ENCODE peak calls at places on chromosomes 6 and 20, in five cellular contexts. U is right lobe of liver, P is adrenal gland, M is heart right ventricle, J is lung. K is an unnamed sample.

GRCh38 chr6:29553268-29554057 is 6.1 kb downstream of the UBD start:
- DNase-seq in U (no peak), P (peak), M (peak), J (peak), K (peak)

GRCh38 chr6:149901444-149902140 is 3.7 kb upstream of the RAET1E start:
- DNase-seq in U (no peak), P (no peak), M (no peak), J (no peak), K (no peak)

GRCh38 chr20:59150821-59151251 is 12.8 kb upstream of the ZNF831 start:
- DNase-seq in U (no peak), P (no peak), M (no peak), J (no peak), K (no peak)

GRCh38 chr20:1301031-1301529 is 27.9 kb downstream of the SDCBP2 start:
- DNase-seq in U (no peak), P (no peak), M (no peak), J (no peak), K (peak)

GRCh38 chr6:170200458-170200891 is 90.4 kb downstream of the DLL1 start:
- DNase-seq in U (no peak), P (peak), M (no peak), J (peak), K (no peak)

GRCh38 chr6:30880563-30881252 is 3.6 kb upstream of the DDR1 start:
- DNase-seq in U (no peak), P (no peak), M (no peak), J (no peak), K (no peak)

GRCh38 chr6:25889877-25890853 is 16.1 kb upstream of the SLC17A3 start:
- DNase-seq in U (no peak), P (peak), M (peak), J (no peak), K (peak)

GRCh38 chr6:33124525-33124901 is 48.7 kb downstream of the HLA-DPB1 start:
- DNase-seq in U (no peak), P (no peak), M (no peak), J (no peak), K (no peak)

GRCh38 chr6:17103715-17104114 is 1.9 kb downstream of the STMND1 start:
- DNase-seq in U (no peak), P (no peak), M (no peak), J (no peak), K (no peak)

GRCh38 chr6:85455627-85456026 is 5.7 kb downstream of the NT5E start:
- DNase-seq in U (no peak), P (no peak), M (no peak), J (no peak), K (no peak)

GRCh38 chr6:20706293-20707165 is 172.3 kb downstream of the CDKAL1 start:
- DNase-seq in U (no peak), P (no peak), M (no peak), J (no peak), K (no peak)

GRCh38 chr6:39430968-39431523 is 108.5 kb upstream of the KCNK16 start:
- DNase-seq in U (peak), P (no peak), M (peak), J (peak), K (peak)

GRCh38 chr6:15309611-15310283 is 63.9 kb downstream of the JARID2 start:
- DNase-seq in U (no peak), P (no peak), M (no peak), J (no peak), K (no peak)

GRCh38 chr6:105276374-105276773 is 96.6 kb upstream of the POPDC3 start:
- DNase-seq in U (no peak), P (no peak), M (no peak), J (no peak), K (no peak)

GRCh38 chr6:105273589-105273988 is 93.8 kb upstream of the POPDC3 start:
- DNase-seq in U (no peak), P (no peak), M (no peak), J (no peak), K (no peak)

GRCh38 chr6:105272783-105273182 is 93.0 kb upstream of the POPDC3 start:
- DNase-seq in U (no peak), P (peak), M (peak), J (no peak), K (peak)

GRCh38 chr6:105275542-105275941 is 95.7 kb upstream of the POPDC3 start:
- DNase-seq in U (no peak), P (no peak), M (no peak), J (no peak), K (no peak)

GRCh38 chr6:105274678-105275077 is 94.9 kb upstream of the POPDC3 start:
- DNase-seq in U (no peak), P (no peak), M (no peak), J (no peak), K (no peak)
- H3K4me3 ChIP-seq in U (no peak), P (no peak), M (no peak), J (no peak), K (no peak)

GRCh38 chr6:110296151-110297028 is 61.8 kb downstream of the METTL24 start:
- DNase-seq in U (no peak), P (no peak), M (no peak), J (no peak), K (no peak)
- H3K4me3 ChIP-seq in U (no peak), P (no peak), M (no peak), J (no peak), K (peak)

DNA sequence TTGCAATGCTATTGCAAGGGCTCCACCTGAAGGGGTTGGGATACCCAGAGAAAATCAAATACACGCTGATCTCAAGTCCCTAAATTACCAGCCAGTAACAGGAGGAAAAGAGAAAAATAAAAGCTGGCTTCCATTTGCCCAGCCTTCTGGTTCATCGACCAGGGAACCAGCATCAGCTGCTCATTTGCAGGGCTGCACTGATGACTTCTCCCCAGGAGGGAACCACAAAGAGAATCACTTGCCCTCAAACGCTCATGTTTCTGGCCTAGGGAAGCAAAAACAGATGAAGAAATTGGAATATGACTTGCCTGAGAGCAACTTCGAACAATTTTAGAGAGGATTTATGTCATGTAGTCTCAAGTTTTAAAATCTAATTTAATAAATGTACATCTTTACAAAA is 119.7 kb downstream of the SH3BGRL2 start:
- DNase-seq in U (no peak), P (no peak), M (no peak), J (no peak), K (no peak)
- H3K4me3 ChIP-seq in U (no peak), P (no peak), M (no peak), J (no peak), K (no peak)

GRCh38 chr20:50727792-50728485 is 3.4 kb upstream of the PARD6B start:
- DNase-seq in U (no peak), P (no peak), M (no peak), J (no peak), K (no peak)

GRCh38 chr20:50729925-50730764 is 1.2 kb upstream of the PARD6B start:
- DNase-seq in U (no peak), P (peak), M (no peak), J (no peak), K (peak)

GRCh38 chr20:50726955-50727791 is 4.2 kb upstream of the PARD6B start:
- DNase-seq in U (no peak), P (no peak), M (no peak), J (no peak), K (peak)

GRCh38 chr20:50728981-50729874 is 2.2 kb upstream of the PARD6B start:
- DNase-seq in U (no peak), P (peak), M (no peak), J (peak), K (no peak)

DNA sequence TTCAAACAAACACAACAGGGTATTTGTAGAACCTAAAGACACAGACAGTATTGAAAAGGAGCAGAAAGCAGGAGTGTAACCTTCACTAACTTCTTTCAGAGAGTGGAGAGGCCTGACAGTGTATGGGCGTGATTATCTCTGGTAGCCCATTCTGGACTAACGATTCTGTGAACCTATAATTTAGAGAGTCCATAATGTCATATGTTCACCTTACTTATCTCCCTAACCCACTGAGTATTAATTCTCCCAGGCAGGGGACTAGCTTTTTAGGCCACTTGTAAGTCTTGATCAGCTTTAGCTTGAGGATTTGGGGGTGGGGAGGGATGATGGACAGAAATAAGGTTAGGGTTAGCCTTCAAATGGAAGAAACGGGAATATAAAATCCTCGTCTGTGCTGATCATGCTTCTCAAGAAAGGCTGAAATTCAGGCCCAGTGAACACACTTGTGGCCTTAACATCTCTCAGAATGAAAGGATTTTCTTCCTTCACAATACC is 2.8 kb upstream of the PARD6B start:
- DNase-seq in U (no peak), P (peak), M (no peak), J (no peak), K (no peak)
- H3K4me3 ChIP-seq in U (no peak), P (no peak), M (no peak), J (no peak), K (no peak)

GRCh38 chr6:43911354-43911624 is 141.3 kb downstream of the VEGFA start:
- DNase-seq in U (no peak), P (no peak), M (no peak), J (no peak), K (no peak)

GRCh38 chr6:43909474-43910148 is 139.6 kb downstream of the VEGFA start:
- DNase-seq in U (peak), P (no peak), M (peak), J (no peak), K (no peak)

GRCh38 chr6:43911625-43912577 is 141.9 kb downstream of the VEGFA start:
- DNase-seq in U (peak), P (no peak), M (no peak), J (no peak), K (peak)

GRCh38 chr6:43910149-43910637 is 140.2 kb downstream of the VEGFA start:
- DNase-seq in U (no peak), P (no peak), M (no peak), J (no peak), K (no peak)

DNA sequence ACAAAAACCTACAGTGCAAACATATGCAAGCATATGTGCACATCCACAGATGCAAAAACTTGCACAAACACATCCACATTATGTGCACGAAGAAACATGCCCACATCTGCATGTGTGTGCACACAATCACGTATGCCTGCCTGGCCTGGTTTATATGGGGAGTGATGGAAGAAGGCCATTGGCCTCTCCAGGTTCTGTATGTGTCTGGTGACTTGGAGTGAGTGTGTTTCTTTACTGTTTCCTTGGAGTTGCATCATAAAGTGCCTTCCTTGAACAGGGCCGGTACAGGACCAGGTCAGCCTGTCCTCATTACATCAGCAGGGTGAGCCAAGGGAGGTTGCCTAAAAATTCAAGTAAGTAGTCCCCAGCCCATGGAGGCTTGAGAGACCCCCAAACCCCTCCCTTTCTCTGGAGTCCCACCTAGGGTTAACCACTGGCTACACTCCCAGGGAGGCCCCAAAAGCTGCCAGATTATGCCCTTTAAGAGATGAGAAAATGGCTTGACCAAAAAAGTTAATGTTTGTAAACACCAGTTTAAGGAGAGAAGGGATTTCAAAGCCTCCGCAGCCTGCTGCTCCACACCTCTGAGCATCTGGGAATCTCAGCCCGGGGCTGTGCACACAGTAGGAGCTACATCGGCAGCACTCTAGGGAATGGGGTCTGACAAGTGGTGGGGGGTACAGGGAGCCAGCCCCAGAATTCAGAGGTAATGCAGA is 140.8 kb downstream of the VEGFA start:
- DNase-seq in U (peak), P (no peak), M (no peak), J (no peak), K (peak)
- H3K4me3 ChIP-seq in U (no peak), P (no peak), M (no peak), J (no peak), K (no peak)

GRCh38 chr20:50538276-50538675 is 28.1 kb downstream of the PTPN1 start:
- DNase-seq in U (no peak), P (no peak), M (no peak), J (no peak), K (no peak)
- H3K4me3 ChIP-seq in U (no peak), P (no peak), M (no peak), J (no peak), K (no peak)

DNA sequence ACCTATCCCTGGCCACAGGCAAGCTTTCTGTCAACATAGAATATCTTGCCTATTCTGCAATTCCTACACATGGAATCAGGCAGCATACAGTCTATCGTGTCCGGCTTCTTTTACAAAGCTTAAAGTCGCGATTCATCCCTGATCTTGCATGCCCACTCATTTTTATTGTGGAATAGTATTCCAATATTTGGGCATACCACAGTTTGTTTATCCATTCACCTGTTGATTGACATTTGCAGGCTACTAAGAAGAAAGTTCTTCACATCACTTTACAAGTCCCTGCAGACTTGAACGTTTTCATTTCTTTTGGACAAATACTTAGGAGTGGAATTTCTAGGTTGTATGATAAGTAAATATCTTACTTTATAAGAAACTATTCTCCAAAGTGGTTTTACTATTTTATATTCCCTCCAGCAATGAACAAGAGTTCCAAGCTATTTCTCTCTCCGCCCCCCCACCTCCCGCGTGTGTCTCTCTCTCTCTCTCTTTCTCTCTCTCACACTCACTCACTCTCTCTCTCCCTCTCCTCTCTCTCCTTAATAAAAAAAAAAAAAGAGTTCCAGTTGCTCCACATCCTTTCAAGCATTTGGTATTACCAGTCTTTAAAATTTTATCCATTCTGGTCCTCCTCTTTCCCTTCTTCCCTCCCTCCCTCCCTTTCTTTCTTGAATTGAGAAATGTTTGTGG is 1.1 kb upstream of the PLCB1 start:
- DNase-seq in U (no peak), P (no peak), M (no peak), J (no peak), K (no peak)
- H3K4me3 ChIP-seq in U (no peak), P (no peak), M (no peak), J (no peak), K (peak)

GRCh38 chr6:124887872-124888580 is 74.2 kb upstream of the RNF217 start:
- DNase-seq in U (no peak), P (no peak), M (no peak), J (no peak), K (no peak)

GRCh38 chr6:124885171-124885570 is 77.1 kb upstream of the RNF217 start:
- DNase-seq in U (no peak), P (no peak), M (no peak), J (no peak), K (no peak)

GRCh38 chr6:124882580-124883393 is 79.5 kb upstream of the RNF217 start:
- DNase-seq in U (no peak), P (no peak), M (no peak), J (no peak), K (peak)

DNA sequence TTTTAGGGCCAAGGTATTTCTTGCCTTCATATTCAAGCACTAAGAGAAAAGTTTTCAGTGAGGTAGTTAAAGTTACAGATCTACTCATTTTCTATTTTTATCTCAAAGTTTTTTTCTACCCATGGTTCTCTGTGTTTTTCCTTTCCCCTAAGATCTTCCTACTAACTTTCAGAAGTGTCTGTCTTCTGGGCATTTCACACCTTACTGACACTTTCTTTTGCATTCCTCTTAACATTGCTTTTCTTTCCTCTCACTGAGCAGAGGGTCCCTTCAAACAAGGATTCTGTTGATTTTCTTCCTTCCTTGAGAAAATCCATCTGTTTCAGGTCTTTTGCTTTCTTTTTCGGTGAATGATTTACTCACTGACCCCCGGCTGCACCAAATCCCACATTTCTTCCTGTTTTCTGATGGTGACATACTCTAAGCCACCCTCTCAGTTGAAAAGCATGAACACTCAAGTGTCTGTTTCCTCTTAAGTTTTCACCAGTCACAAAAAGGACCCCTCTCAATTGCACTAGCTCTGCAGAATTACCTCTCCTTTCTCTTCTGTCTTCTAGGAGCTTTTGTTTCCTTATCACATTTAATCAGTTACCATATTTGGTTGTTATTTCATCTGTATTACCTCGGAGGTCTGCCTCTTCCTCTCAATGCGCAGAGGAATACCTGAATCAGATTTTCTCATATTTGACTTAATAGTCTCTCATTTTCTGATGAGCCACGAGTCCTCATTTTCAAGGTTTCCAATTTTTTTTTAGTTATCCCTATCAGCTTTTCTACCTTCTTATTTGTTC is 73.5 kb upstream of the RNF217 start:
- DNase-seq in U (no peak), P (no peak), M (no peak), J (no peak), K (no peak)
- H3K4me3 ChIP-seq in U (no peak), P (no peak), M (no peak), J (no peak), K (peak)

DNA sequence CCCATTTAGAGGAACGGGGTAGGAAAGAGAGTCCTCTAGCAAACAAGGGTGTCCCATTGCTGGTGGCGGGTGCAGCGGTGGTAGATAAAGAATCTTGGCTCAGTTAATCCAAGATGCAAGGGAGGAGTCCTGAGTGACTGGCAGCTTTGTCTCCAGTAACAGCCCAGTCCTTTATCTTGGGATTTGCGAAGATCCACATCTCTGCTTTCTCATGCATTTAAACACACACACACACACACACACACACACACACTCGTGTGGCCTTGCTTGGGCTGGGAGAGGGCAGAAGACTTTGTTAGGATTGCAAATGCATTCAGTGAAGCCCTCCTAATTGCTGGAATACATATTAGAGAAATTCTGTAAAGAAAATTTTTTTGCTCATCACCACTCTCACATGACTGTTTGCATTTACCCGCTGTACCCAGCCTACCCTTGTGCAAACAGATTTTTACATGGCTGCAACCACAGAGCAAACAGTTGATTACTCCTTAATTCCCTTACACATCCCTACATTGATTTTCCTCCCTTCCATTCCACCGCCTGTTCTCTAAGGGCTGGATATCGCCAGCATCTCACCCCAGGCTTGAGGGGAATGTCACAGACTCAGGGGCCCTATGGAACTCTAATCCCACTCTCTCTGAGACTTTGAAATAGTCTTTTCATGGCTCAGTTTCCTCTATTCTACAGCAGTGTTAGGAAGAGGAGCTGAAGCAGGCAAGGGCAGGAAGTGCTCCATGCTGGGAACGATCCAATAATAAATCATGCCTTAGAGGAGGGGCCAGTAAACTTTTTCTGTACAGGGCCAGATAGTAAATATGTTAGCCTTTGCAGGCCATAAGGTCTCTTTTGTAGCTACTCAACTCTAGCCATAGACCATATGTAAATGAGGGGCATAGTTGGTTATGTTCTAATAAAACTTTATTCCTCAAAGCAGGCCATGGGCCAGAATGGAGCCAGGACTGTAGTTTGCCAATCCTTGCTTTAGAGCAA is 3.5 kb downstream of the C6orf132 start:
- DNase-seq in U (no peak), P (no peak), M (no peak), J (no peak), K (no peak)
- H3K4me3 ChIP-seq in U (no peak), P (no peak), M (no peak), J (no peak), K (no peak)